ENCODE peak calls at places on chromosomes 2 and 18, in six cellular contexts. One of them, this sample, is unnamed.

GRCh38 chr2:74560591-74560990 is 6.1 kb downstream of the DOK1 start:
- DNase-seq in ovary: no peak
- DNase-seq in pancreas: no peak
- DNase-seq in keratinocyte: peak; percentile 68
- DNase-seq in cardiac muscle cell: no peak
- DNase-seq in right atrium auricular region: no peak
- DNase-seq in this sample: peak; percentile 62

GRCh38 chr2:185857676-185858075 is 119.1 kb downstream of the FSIP2 start:
- DNase-seq in cardiac muscle cell: no peak
- DNase-seq in keratinocyte: no peak
- DNase-seq in right atrium auricular region: no peak
- DNase-seq in ovary: no peak
- DNase-seq in pancreas: no peak
- DNase-seq in this sample: no peak

GRCh38 chr18:72848534-72849237 is 19.1 kb downstream of the NETO1 start:
- DNase-seq in pancreas: no peak
- DNase-seq in keratinocyte: peak; percentile 55
- DNase-seq in cardiac muscle cell: no peak
- DNase-seq in ovary: no peak
- DNase-seq in right atrium auricular region: no peak
- DNase-seq in this sample: no peak

GRCh38 chr2:165576409-165576808 is 106.9 kb downstream of the CSRNP3 start:
- DNase-seq in ovary: no peak
- DNase-seq in right atrium auricular region: no peak
- DNase-seq in pancreas: no peak
- DNase-seq in cardiac muscle cell: no peak
- DNase-seq in keratinocyte: no peak
- DNase-seq in this sample: no peak

GRCh38 chr2:224025874-224026273 is 13.2 kb downstream of the SERPINE2 start:
- DNase-seq in right atrium auricular region: no peak
- DNase-seq in ovary: no peak
- DNase-seq in keratinocyte: no peak
- DNase-seq in cardiac muscle cell: no peak
- DNase-seq in pancreas: no peak
- DNase-seq in this sample: no peak

GRCh38 chr18:24544141-24544498 is 83.7 kb downstream of the HRH4 start:
- DNase-seq in cardiac muscle cell: peak; percentile 61
- DNase-seq in ovary: no peak
- DNase-seq in right atrium auricular region: no peak
- DNase-seq in keratinocyte: no peak
- DNase-seq in pancreas: no peak
- DNase-seq in this sample: no peak

GRCh38 chr2:164992818-164993217 is 37.5 kb upstream of the SLC38A11 start:
- DNase-seq in pancreas: peak; percentile 51
- DNase-seq in keratinocyte: peak; percentile 50
- DNase-seq in right atrium auricular region: no peak
- DNase-seq in cardiac muscle cell: peak; percentile 81
- DNase-seq in ovary: peak; percentile 53
- DNase-seq in this sample: no peak

GRCh38 chr18:58605027-58606020 is 23.6 kb downstream of the ALPK2 start:
- DNase-seq in cardiac muscle cell: no peak
- DNase-seq in pancreas: no peak
- DNase-seq in keratinocyte: peak; percentile 78
- DNase-seq in right atrium auricular region: no peak
- DNase-seq in ovary: no peak
- DNase-seq in this sample: no peak

GRCh38 chr2:103361712-103362111 is 599.9 kb downstream of the TMEM182 start:
- DNase-seq in right atrium auricular region: no peak
- DNase-seq in ovary: no peak
- DNase-seq in keratinocyte: no peak
- DNase-seq in cardiac muscle cell: no peak
- DNase-seq in pancreas: peak; percentile 14
- DNase-seq in this sample: no peak

GRCh38 chr2:208657468-208657867 is 250.9 kb downstream of the PTH2R start:
- DNase-seq in keratinocyte: no peak
- DNase-seq in ovary: no peak
- DNase-seq in right atrium auricular region: no peak
- DNase-seq in cardiac muscle cell: no peak
- DNase-seq in pancreas: no peak
- DNase-seq in this sample: no peak

GRCh38 chr2:159615936-159616733 is at the start of gene BAZ2B:
- DNase-seq in pancreas: peak; percentile 64
- DNase-seq in cardiac muscle cell: peak; percentile 62
- DNase-seq in keratinocyte: no peak
- DNase-seq in ovary: peak; percentile 61
- DNase-seq in right atrium auricular region: peak; percentile 69
- DNase-seq in this sample: peak; percentile 80

GRCh38 chr2:150143087-150143536 is 344.4 kb downstream of the RND3 start:
- DNase-seq in cardiac muscle cell: no peak
- DNase-seq in ovary: no peak
- DNase-seq in right atrium auricular region: no peak
- DNase-seq in pancreas: no peak
- DNase-seq in keratinocyte: peak; percentile 55
- DNase-seq in this sample: no peak

GRCh38 chr2:237475704-237476107 is 11.3 kb upstream of the MLPH start:
- DNase-seq in right atrium auricular region: no peak
- DNase-seq in pancreas: no peak
- DNase-seq in cardiac muscle cell: peak; percentile 48
- DNase-seq in keratinocyte: no peak
- DNase-seq in ovary: no peak
- DNase-seq in this sample: no peak

GRCh38 chr2:224038830-224039079 is 331 bp downstream of the SERPINE2 start:
- DNase-seq in right atrium auricular region: no peak
- DNase-seq in keratinocyte: no peak
- DNase-seq in cardiac muscle cell: no peak
- DNase-seq in pancreas: no peak
- DNase-seq in ovary: no peak
- DNase-seq in this sample: no peak

GRCh38 chr2:225122007-225122406 is 79.7 kb upstream of the DOCK10 start:
- DNase-seq in right atrium auricular region: no peak
- DNase-seq in keratinocyte: no peak
- DNase-seq in ovary: no peak
- DNase-seq in cardiac muscle cell: no peak
- DNase-seq in pancreas: no peak
- DNase-seq in this sample: no peak

GRCh38 chr18:23421277-23421676 is 31.8 kb upstream of the RIOK3 start:
- DNase-seq in cardiac muscle cell: no peak
- DNase-seq in right atrium auricular region: no peak
- DNase-seq in pancreas: no peak
- DNase-seq in ovary: no peak
- DNase-seq in keratinocyte: no peak
- DNase-seq in this sample: no peak

GRCh38 chr18:23424616-23425015 is 28.5 kb upstream of the RIOK3 start:
- DNase-seq in ovary: no peak
- DNase-seq in pancreas: no peak
- DNase-seq in cardiac muscle cell: no peak
- DNase-seq in keratinocyte: no peak
- DNase-seq in right atrium auricular region: no peak
- DNase-seq in this sample: no peak

GRCh38 chr18:23428821-23429220 is 24.3 kb upstream of the RIOK3 start:
- DNase-seq in cardiac muscle cell: no peak
- DNase-seq in ovary: no peak
- DNase-seq in right atrium auricular region: no peak
- DNase-seq in keratinocyte: no peak
- DNase-seq in pancreas: no peak
- DNase-seq in this sample: no peak

GRCh38 chr18:23422751-23423418 is 30.2 kb upstream of the RIOK3 start:
- DNase-seq in right atrium auricular region: peak; percentile 67
- DNase-seq in ovary: no peak
- DNase-seq in cardiac muscle cell: no peak
- DNase-seq in pancreas: no peak
- DNase-seq in keratinocyte: no peak
- DNase-seq in this sample: no peak
- H3K27ac ChIP-seq in right atrium auricular region: no peak overlapping the region
- H3K27ac ChIP-seq in ovary: no peak overlapping the region
- H3K27ac ChIP-seq in cardiac muscle cell: no peak overlapping the region
- H3K27ac ChIP-seq in pancreas: no peak overlapping the region
- H3K27ac ChIP-seq in keratinocyte: no peak overlapping the region
- H3K27ac ChIP-seq in this sample: no peak overlapping the region

GRCh38 chr2:146659976-146660375 is 1184.9 kb upstream of the ACVR2A start:
- DNase-seq in cardiac muscle cell: no peak
- DNase-seq in right atrium auricular region: no peak
- DNase-seq in ovary: no peak
- DNase-seq in keratinocyte: no peak
- DNase-seq in pancreas: no peak
- DNase-seq in this sample: no peak
- H3K4me3 ChIP-seq in cardiac muscle cell: no peak overlapping the region
- H3K4me3 ChIP-seq in right atrium auricular region: no peak overlapping the region
- H3K4me3 ChIP-seq in ovary: no peak overlapping the region
- H3K4me3 ChIP-seq in keratinocyte: no peak overlapping the region
- H3K4me3 ChIP-seq in pancreas: no peak overlapping the region
- H3K4me3 ChIP-seq in this sample: no peak overlapping the region

GRCh38 chr2:152646264-152646663 is 71.0 kb downstream of the PRPF40A start:
- DNase-seq in cardiac muscle cell: no peak
- DNase-seq in keratinocyte: no peak
- DNase-seq in pancreas: no peak
- DNase-seq in ovary: no peak
- DNase-seq in right atrium auricular region: no peak
- DNase-seq in this sample: no peak

GRCh38 chr2:152647417-152648010 is 69.7 kb downstream of the PRPF40A start:
- DNase-seq in pancreas: peak; percentile 63
- DNase-seq in right atrium auricular region: no peak
- DNase-seq in cardiac muscle cell: peak; percentile 7
- DNase-seq in ovary: peak; percentile 70
- DNase-seq in keratinocyte: no peak
- DNase-seq in this sample: no peak

GRCh38 chr2:152649997-152650396 is 67.3 kb downstream of the PRPF40A start:
- DNase-seq in cardiac muscle cell: no peak
- DNase-seq in right atrium auricular region: no peak
- DNase-seq in keratinocyte: no peak
- DNase-seq in ovary: no peak
- DNase-seq in pancreas: no peak
- DNase-seq in this sample: no peak

GRCh38 chr2:152646775-152647174 is 70.5 kb downstream of the PRPF40A start:
- DNase-seq in right atrium auricular region: no peak
- DNase-seq in cardiac muscle cell: no peak
- DNase-seq in pancreas: no peak
- DNase-seq in ovary: no peak
- DNase-seq in keratinocyte: peak; percentile 66
- DNase-seq in this sample: no peak

GRCh38 chr2:152648336-152648735 is 68.9 kb downstream of the PRPF40A start:
- DNase-seq in ovary: no peak
- DNase-seq in pancreas: no peak
- DNase-seq in keratinocyte: no peak
- DNase-seq in right atrium auricular region: no peak
- DNase-seq in cardiac muscle cell: no peak
- DNase-seq in this sample: no peak
- TF ChIP-seq CTCF in ovary: no peak
- TF ChIP-seq CTCF in pancreas: no peak
- TF ChIP-seq CTCF in keratinocyte: no peak
- TF ChIP-seq CTCF in right atrium auricular region: peak; percentile 53
- TF ChIP-seq CTCF in cardiac muscle cell: peak; percentile 19
- TF ChIP-seq CTCF in this sample: no peak

DNA sequence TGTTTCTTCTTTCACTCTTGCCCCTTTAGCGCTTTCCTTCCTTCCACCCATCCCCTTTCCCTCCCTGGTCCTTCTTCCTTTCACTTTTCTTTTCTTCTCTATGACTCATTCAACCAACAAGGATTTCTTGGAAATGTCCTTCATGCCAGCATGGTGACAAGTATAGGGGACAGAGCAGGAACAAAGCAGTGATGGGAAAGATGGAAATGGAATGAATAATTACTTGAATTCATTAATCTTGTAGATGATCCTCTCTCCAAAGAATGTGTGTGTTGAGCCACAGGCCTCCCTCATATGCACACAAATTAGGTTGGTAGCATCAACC is 1.5 kb downstream of the VAMP5 start:
- DNase-seq in keratinocyte: no peak
- DNase-seq in pancreas: no peak
- DNase-seq in ovary: no peak
- DNase-seq in cardiac muscle cell: no peak
- DNase-seq in right atrium auricular region: no peak
- DNase-seq in this sample: no peak
- H3K27ac ChIP-seq in keratinocyte: peak overlapping the region; percentile 13
- H3K27ac ChIP-seq in pancreas: peak overlapping the region; percentile 75
- H3K27ac ChIP-seq in ovary: no peak overlapping the region
- H3K27ac ChIP-seq in cardiac muscle cell: no peak overlapping the region
- H3K27ac ChIP-seq in right atrium auricular region: peak overlapping the region; percentile 90
- H3K27ac ChIP-seq in this sample: peak overlapping the region; percentile 83

GRCh38 chr2:232927793-232928563 is 57.9 kb downstream of the SNORC start:
- DNase-seq in ovary: no peak
- DNase-seq in cardiac muscle cell: no peak
- DNase-seq in right atrium auricular region: no peak
- DNase-seq in pancreas: no peak
- DNase-seq in keratinocyte: no peak
- DNase-seq in this sample: no peak

GRCh38 chr2:232925769-232926163 is 55.7 kb downstream of the SNORC start:
- DNase-seq in keratinocyte: no peak
- DNase-seq in cardiac muscle cell: peak; percentile 27
- DNase-seq in ovary: no peak
- DNase-seq in right atrium auricular region: no peak
- DNase-seq in pancreas: no peak
- DNase-seq in this sample: no peak

GRCh38 chr2:232928564-232929302 is 58.7 kb downstream of the SNORC start:
- DNase-seq in right atrium auricular region: no peak
- DNase-seq in pancreas: no peak
- DNase-seq in cardiac muscle cell: no peak
- DNase-seq in ovary: no peak
- DNase-seq in keratinocyte: no peak
- DNase-seq in this sample: no peak

GRCh38 chr2:232926448-232927040 is 56.5 kb downstream of the SNORC start:
- DNase-seq in cardiac muscle cell: no peak
- DNase-seq in keratinocyte: no peak
- DNase-seq in ovary: no peak
- DNase-seq in right atrium auricular region: no peak
- DNase-seq in pancreas: no peak
- DNase-seq in this sample: no peak

GRCh38 chr2:232927041-232927792 is 57.2 kb downstream of the SNORC start:
- DNase-seq in pancreas: no peak
- DNase-seq in cardiac muscle cell: no peak
- DNase-seq in right atrium auricular region: no peak
- DNase-seq in keratinocyte: no peak
- DNase-seq in ovary: no peak
- DNase-seq in this sample: no peak
- H3K4me3 ChIP-seq in pancreas: peak overlapping the region; percentile 46
- H3K4me3 ChIP-seq in cardiac muscle cell: peak overlapping the region; percentile 46
- H3K4me3 ChIP-seq in right atrium auricular region: peak overlapping the region; percentile 39
- H3K4me3 ChIP-seq in keratinocyte: peak overlapping the region; percentile 7
- H3K4me3 ChIP-seq in ovary: peak overlapping the region; percentile 42
- H3K4me3 ChIP-seq in this sample: peak overlapping the region; percentile 76

GRCh38 chr2:69272803-69273471 is 114.1 kb downstream of the GFPT1 start:
- DNase-seq in ovary: no peak
- DNase-seq in pancreas: no peak
- DNase-seq in right atrium auricular region: no peak
- DNase-seq in keratinocyte: no peak
- DNase-seq in cardiac muscle cell: no peak
- DNase-seq in this sample: no peak
- TF ChIP-seq CTCF in ovary: no peak
- TF ChIP-seq CTCF in pancreas: no peak
- TF ChIP-seq CTCF in right atrium auricular region: no peak
- TF ChIP-seq CTCF in keratinocyte: no peak
- TF ChIP-seq CTCF in cardiac muscle cell: peak; percentile 19
- TF ChIP-seq CTCF in this sample: no peak

This sample was measured in coronary artery.